ENCODE peak calls at places on chromosomes 11 and 22, in eight cellular contexts. U is heart right ventricle, N is AG09309, B is heart left ventricle, A is Calu3, O is foreskin fibroblast, Z is body of pancreas, X is WTC11. D is an unnamed sample.

GRCh38 chr11:125835748-125836147 is 2.6 kb downstream of the PATE4 start:
- DNase-seq in X (no peak), A (no peak), U (no peak), B (no peak), O (no peak), Z (no peak), N (no peak), D (no peak)

GRCh38 chr11:4467811-4468606 is 14.4 kb upstream of the OR52K1 start:
- DNase-seq in Z (no peak), O (no peak), U (no peak), N (no peak), B (no peak), X (no peak), A (no peak), D (no peak)

GRCh38 chr11:13260963-13261599 is 16.5 kb upstream of the BMAL1 start:
- DNase-seq in B (peak; percentile 66), X (no peak), A (no peak), U (peak; percentile 34), O (peak; percentile 49), N (no peak), Z (peak; percentile 18), D (no peak)

GRCh38 chr11:115503083-115503885 is 931 bp downstream of the CADM1 start:
- DNase-seq in X (peak; percentile 59), N (no peak), B (peak; percentile 86), O (peak; percentile 58), A (peak; percentile 5), Z (peak; percentile 64), U (peak; percentile 61), D (peak; percentile 8)

GRCh38 chr22:31268281-31268680 is 24.0 kb downstream of the PIK3IP1 start:
- DNase-seq in U (no peak), X (no peak), A (no peak), O (no peak), N (no peak), Z (no peak), B (no peak), D (no peak)

GRCh38 chr11:12441081-12441801 is 63.9 kb downstream of the PARVA start:
- DNase-seq in B (no peak), Z (no peak), U (no peak), N (no peak), A (no peak), X (no peak), O (peak; percentile 73), D (no peak)

GRCh38 chr11:2647167-2647566 is 52.6 kb downstream of the KCNQ1OT1 start:
- DNase-seq in N (no peak), B (no peak), Z (no peak), A (no peak), O (no peak), U (no peak), X (no peak), D (no peak)

GRCh38 chr11:21110378-21110777 is 441.0 kb downstream of the NELL1 start:
- DNase-seq in O (no peak), B (no peak), U (no peak), A (no peak), X (no peak), N (no peak), Z (no peak), D (no peak)

GRCh38 chr11:75733346-75734107 is 15.9 kb downstream of the MOGAT2 start:
- DNase-seq in Z (no peak), N (no peak), U (no peak), B (no peak), X (no peak), A (no peak), O (no peak), D (no peak)

GRCh38 chr11:75760243-75760642 is 8.3 kb upstream of the DGAT2 start:
- DNase-seq in Z (no peak), O (no peak), A (no peak), N (no peak), X (no peak), U (no peak), B (no peak), D (no peak)

GRCh38 chr11:91978747-91979146 is 245.9 kb upstream of the FAT3 start:
- DNase-seq in X (no peak), A (no peak), Z (no peak), N (no peak), U (no peak), O (peak; percentile 6), B (no peak), D (no peak)

GRCh38 chr22:20483771-20484170 is 11.8 kb downstream of the KLHL22 start:
- DNase-seq in Z (no peak), B (no peak), A (no peak), U (no peak), N (no peak), X (no peak), O (no peak), D (no peak)

GRCh38 chr11:76863196-76863777 is 2.6 kb downstream of the ACER3 start:
- DNase-seq in A (no peak), N (no peak), U (no peak), B (no peak), Z (peak; percentile 41), O (no peak), X (no peak), D (no peak)

GRCh38 chr11:130581631-130582030 is 133.2 kb downstream of the ADAMTS15 start:
- DNase-seq in O (no peak), U (no peak), X (no peak), A (no peak), N (no peak), Z (no peak), B (no peak), D (no peak)
- TF ChIP-seq CTCF in O (no peak), U (no peak), X (no peak), A (no peak), N (no peak), Z (no peak), B (no peak), D (no peak)

GRCh38 chr11:93536346-93536871 is 6.8 kb downstream of the SMCO4 start:
- DNase-seq in B (no peak), Z (no peak), N (no peak), U (no peak), X (no peak), A (no peak), O (no peak), D (no peak)
- TF ChIP-seq CTCF in B (no peak), Z (no peak), N (no peak), U (no peak), X (no peak), A (no peak), O (no peak), D (no peak)

GRCh38 chr11:64686466-64687175 is 36.4 kb downstream of the NRXN2 start:
- DNase-seq in U (no peak), N (no peak), B (no peak), X (no peak), A (no peak), O (no peak), Z (no peak), D (no peak)
- TF ChIP-seq CTCF in U (no peak), N (no peak), B (no peak), X (no peak), A (no peak), O (no peak), Z (no peak), D (no peak)

GRCh38 chr22:25078591-25078990 is 121.1 kb upstream of the CRYBB3 start:
- DNase-seq in B (no peak), N (no peak), U (no peak), A (no peak), X (no peak), O (no peak), Z (no peak), D (no peak)

GRCh38 chr22:25083414-25084166 is 116.1 kb upstream of the CRYBB3 start:
- DNase-seq in X (no peak), B (no peak), N (no peak), O (no peak), Z (peak; percentile 38), U (no peak), A (peak; percentile 84), D (no peak)

GRCh38 chr22:25082096-25082495 is 117.6 kb upstream of the CRYBB3 start:
- DNase-seq in X (no peak), A (no peak), B (no peak), N (no peak), O (no peak), U (no peak), Z (no peak), D (no peak)

GRCh38 chr22:25080855-25081254 is 118.8 kb upstream of the CRYBB3 start:
- DNase-seq in A (no peak), X (no peak), N (no peak), U (no peak), O (no peak), B (no peak), Z (no peak), D (no peak)

GRCh38 chr22:25081409-25081824 is 118.2 kb upstream of the CRYBB3 start:
- DNase-seq in U (no peak), Z (peak; percentile 46), N (no peak), O (peak; percentile 27), X (peak; percentile 68), B (no peak), A (peak; percentile 75), D (peak; percentile 79)
- TF ChIP-seq CTCF in U (peak; percentile 57), Z (peak; percentile 40), N (peak; percentile 20), O (peak; percentile 19), X (no peak), B (peak; percentile 61), A (peak; percentile 54), D (peak; percentile 72)

D was measured in activated CD8-positive, alpha-beta T cell treated with anti-CD3 and anti-CD28 coated beads for 36 hours.